ENCODE peak calls at places on chromosomes 2 and 18, in seven cellular contexts. One of them, this sample, is unnamed.

GRCh38 chr2:142234701-142235100 is 103.9 kb upstream of the LRP1B start:
- DNase-seq in cardiac muscle cell: no peak
- DNase-seq in sigmoid colon: no peak
- DNase-seq in PC-3: no peak
- DNase-seq in transverse colon: no peak
- DNase-seq in testis: no peak
- DNase-seq in esophagus squamous epithelium: no peak
- DNase-seq in this sample: peak

GRCh38 chr18:22228930-22229329 is 59.5 kb downstream of the GATA6 start:
- DNase-seq in sigmoid colon: no peak
- DNase-seq in PC-3: peak
- DNase-seq in testis: no peak
- DNase-seq in esophagus squamous epithelium: no peak
- DNase-seq in transverse colon: no peak
- DNase-seq in cardiac muscle cell: no peak
- DNase-seq in this sample: peak

GRCh38 chr2:54773233-54773632 is 49.8 kb downstream of the EML6 start:
- DNase-seq in transverse colon: no peak
- DNase-seq in cardiac muscle cell: no peak
- DNase-seq in sigmoid colon: no peak
- DNase-seq in testis: no peak
- DNase-seq in PC-3: no peak
- DNase-seq in esophagus squamous epithelium: no peak
- DNase-seq in this sample: no peak

GRCh38 chr2:118224888-118225264 is 136.6 kb downstream of the INSIG2 start:
- DNase-seq in sigmoid colon: no peak
- DNase-seq in cardiac muscle cell: no peak
- DNase-seq in testis: peak
- DNase-seq in transverse colon: no peak
- DNase-seq in esophagus squamous epithelium: no peak
- DNase-seq in PC-3: no peak
- DNase-seq in this sample: no peak

GRCh38 chr2:8337321-8337720 is 344.5 kb upstream of the ID2 start:
- DNase-seq in cardiac muscle cell: no peak
- DNase-seq in PC-3: no peak
- DNase-seq in testis: no peak
- DNase-seq in esophagus squamous epithelium: no peak
- DNase-seq in sigmoid colon: no peak
- DNase-seq in transverse colon: no peak
- DNase-seq in this sample: no peak

GRCh38 chr18:35467624-35468016 is 30.1 kb downstream of the INO80C start:
- DNase-seq in testis: no peak
- DNase-seq in sigmoid colon: no peak
- DNase-seq in PC-3: no peak
- DNase-seq in cardiac muscle cell: no peak
- DNase-seq in esophagus squamous epithelium: no peak
- DNase-seq in transverse colon: no peak
- DNase-seq in this sample: no peak

GRCh38 chr18:42525905-42526304 is 570.9 kb downstream of the PIK3C3 start:
- DNase-seq in sigmoid colon: no peak
- DNase-seq in esophagus squamous epithelium: no peak
- DNase-seq in cardiac muscle cell: no peak
- DNase-seq in PC-3: no peak
- DNase-seq in testis: no peak
- DNase-seq in transverse colon: peak
- DNase-seq in this sample: no peak

GRCh38 chr2:177602611-177603164 is 210.1 kb downstream of the AGPS start:
- DNase-seq in sigmoid colon: no peak
- DNase-seq in cardiac muscle cell: no peak
- DNase-seq in PC-3: no peak
- DNase-seq in testis: no peak
- DNase-seq in esophagus squamous epithelium: no peak
- DNase-seq in transverse colon: no peak
- DNase-seq in this sample: no peak

GRCh38 chr2:219369447-219369861 is 18.3 kb downstream of the DNPEP start:
- DNase-seq in esophagus squamous epithelium: no peak
- DNase-seq in PC-3: peak
- DNase-seq in cardiac muscle cell: peak
- DNase-seq in testis: peak
- DNase-seq in sigmoid colon: peak
- DNase-seq in transverse colon: peak
- DNase-seq in this sample: peak

GRCh38 chr18:46222710-46223360 is 118.7 kb downstream of the HAUS1 start:
- DNase-seq in sigmoid colon: no peak
- DNase-seq in esophagus squamous epithelium: no peak
- DNase-seq in cardiac muscle cell: peak
- DNase-seq in transverse colon: no peak
- DNase-seq in testis: peak
- DNase-seq in PC-3: no peak
- DNase-seq in this sample: no peak

GRCh38 chr2:153354406-153354805 is 124.2 kb downstream of the RPRM start:
- DNase-seq in cardiac muscle cell: no peak
- DNase-seq in sigmoid colon: no peak
- DNase-seq in esophagus squamous epithelium: no peak
- DNase-seq in testis: no peak
- DNase-seq in transverse colon: no peak
- DNase-seq in PC-3: peak
- DNase-seq in this sample: no peak

GRCh38 chr2:174600349-174600748 is 2.7 kb upstream of the WIPF1 start:
- DNase-seq in cardiac muscle cell: no peak
- DNase-seq in PC-3: no peak
- DNase-seq in esophagus squamous epithelium: no peak
- DNase-seq in testis: no peak
- DNase-seq in sigmoid colon: no peak
- DNase-seq in transverse colon: no peak
- DNase-seq in this sample: no peak
- H3K4me3 ChIP-seq in cardiac muscle cell: no peak
- H3K4me3 ChIP-seq in PC-3: no peak
- H3K4me3 ChIP-seq in esophagus squamous epithelium: no peak
- H3K4me3 ChIP-seq in testis: no peak
- H3K4me3 ChIP-seq in sigmoid colon: no peak
- H3K4me3 ChIP-seq in transverse colon: no peak
- H3K4me3 ChIP-seq in this sample: no peak

GRCh38 chr2:24403168-24403850 is 43.0 kb upstream of the ITSN2 start:
- DNase-seq in PC-3: no peak
- DNase-seq in esophagus squamous epithelium: no peak
- DNase-seq in testis: peak
- DNase-seq in transverse colon: no peak
- DNase-seq in cardiac muscle cell: no peak
- DNase-seq in sigmoid colon: no peak
- DNase-seq in this sample: no peak

GRCh38 chr2:24400207-24400907 is 40.0 kb upstream of the ITSN2 start:
- DNase-seq in testis: no peak
- DNase-seq in esophagus squamous epithelium: no peak
- DNase-seq in transverse colon: no peak
- DNase-seq in cardiac muscle cell: no peak
- DNase-seq in sigmoid colon: no peak
- DNase-seq in PC-3: no peak
- DNase-seq in this sample: no peak

GRCh38 chr2:24399434-24400206 is 39.3 kb upstream of the ITSN2 start:
- DNase-seq in esophagus squamous epithelium: no peak
- DNase-seq in PC-3: no peak
- DNase-seq in sigmoid colon: no peak
- DNase-seq in testis: no peak
- DNase-seq in cardiac muscle cell: no peak
- DNase-seq in transverse colon: no peak
- DNase-seq in this sample: no peak

GRCh38 chr2:24404582-24404981 is 44.2 kb upstream of the ITSN2 start:
- DNase-seq in PC-3: peak
- DNase-seq in esophagus squamous epithelium: no peak
- DNase-seq in testis: no peak
- DNase-seq in sigmoid colon: peak
- DNase-seq in transverse colon: no peak
- DNase-seq in cardiac muscle cell: peak
- DNase-seq in this sample: no peak

GRCh38 chr2:24402242-24403092 is 42.1 kb upstream of the ITSN2 start:
- DNase-seq in cardiac muscle cell: no peak
- DNase-seq in sigmoid colon: no peak
- DNase-seq in PC-3: no peak
- DNase-seq in esophagus squamous epithelium: no peak
- DNase-seq in transverse colon: peak
- DNase-seq in testis: no peak
- DNase-seq in this sample: no peak
- H3K4me3 ChIP-seq in cardiac muscle cell: no peak
- H3K4me3 ChIP-seq in sigmoid colon: peak
- H3K4me3 ChIP-seq in PC-3: peak
- H3K4me3 ChIP-seq in esophagus squamous epithelium: peak
- H3K4me3 ChIP-seq in transverse colon: peak
- H3K4me3 ChIP-seq in testis: peak
- H3K4me3 ChIP-seq in this sample: peak

DNA sequence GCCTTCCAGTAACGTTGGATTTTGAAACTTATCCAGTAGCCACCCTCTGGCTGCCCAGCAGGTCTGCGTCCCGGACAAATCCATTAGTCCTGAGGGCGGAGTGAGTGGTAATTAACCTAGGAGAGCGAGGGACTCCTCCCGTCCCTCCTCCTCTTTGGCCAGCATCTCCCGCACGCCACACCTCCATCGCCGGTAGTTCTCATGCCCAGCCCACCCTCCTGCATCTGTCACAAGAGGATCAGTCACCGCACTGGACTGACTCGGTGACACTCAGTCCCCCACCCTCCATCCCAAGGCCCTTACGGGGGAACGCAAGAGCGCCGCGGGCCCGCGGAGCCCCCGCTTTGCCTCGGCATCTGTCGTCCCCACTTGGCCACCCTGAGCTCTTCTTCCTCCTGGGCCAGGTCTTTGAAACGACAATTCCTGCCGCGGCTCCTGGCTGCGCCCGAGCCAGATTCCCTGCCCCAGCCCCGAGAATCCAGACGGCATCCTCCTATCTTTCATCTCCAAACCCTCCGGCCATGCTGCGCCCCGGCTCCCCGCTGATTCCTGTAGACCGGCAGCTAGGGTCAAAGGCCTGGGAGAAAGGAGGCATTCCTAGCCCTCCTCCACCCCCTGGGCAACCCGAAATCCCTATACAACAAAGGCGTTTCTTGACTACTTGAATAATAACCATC is 77.5 kb downstream of the EIF2AK3 start:
- DNase-seq in sigmoid colon: no peak
- DNase-seq in esophagus squamous epithelium: no peak
- DNase-seq in PC-3: no peak
- DNase-seq in cardiac muscle cell: no peak
- DNase-seq in testis: no peak
- DNase-seq in transverse colon: no peak
- DNase-seq in this sample: no peak
- H3K4me3 ChIP-seq in sigmoid colon: no peak
- H3K4me3 ChIP-seq in esophagus squamous epithelium: no peak
- H3K4me3 ChIP-seq in PC-3: no peak
- H3K4me3 ChIP-seq in cardiac muscle cell: no peak
- H3K4me3 ChIP-seq in testis: no peak
- H3K4me3 ChIP-seq in transverse colon: no peak
- H3K4me3 ChIP-seq in this sample: peak

GRCh38 chr2:236576053-236576452 is 6.4 kb downstream of the ACKR3 start:
- DNase-seq in cardiac muscle cell: no peak
- DNase-seq in esophagus squamous epithelium: no peak
- DNase-seq in testis: no peak
- DNase-seq in PC-3: no peak
- DNase-seq in transverse colon: no peak
- DNase-seq in sigmoid colon: peak
- DNase-seq in this sample: no peak
- H3K4me3 ChIP-seq in cardiac muscle cell: no peak
- H3K4me3 ChIP-seq in esophagus squamous epithelium: no peak
- H3K4me3 ChIP-seq in testis: no peak
- H3K4me3 ChIP-seq in PC-3: no peak
- H3K4me3 ChIP-seq in transverse colon: no peak
- H3K4me3 ChIP-seq in sigmoid colon: no peak
- H3K4me3 ChIP-seq in this sample: no peak

GRCh38 chr2:238552226-238552625 is 125.5 kb downstream of the ASB1 start:
- DNase-seq in transverse colon: no peak
- DNase-seq in PC-3: no peak
- DNase-seq in sigmoid colon: no peak
- DNase-seq in cardiac muscle cell: no peak
- DNase-seq in esophagus squamous epithelium: no peak
- DNase-seq in testis: no peak
- DNase-seq in this sample: no peak

GRCh38 chr2:238553159-238553558 is 126.4 kb downstream of the ASB1 start:
- DNase-seq in cardiac muscle cell: no peak
- DNase-seq in PC-3: no peak
- DNase-seq in sigmoid colon: no peak
- DNase-seq in testis: no peak
- DNase-seq in esophagus squamous epithelium: no peak
- DNase-seq in transverse colon: no peak
- DNase-seq in this sample: no peak

GRCh38 chr2:238555786-238556542 is 129.2 kb downstream of the ASB1 start:
- DNase-seq in testis: no peak
- DNase-seq in esophagus squamous epithelium: no peak
- DNase-seq in PC-3: no peak
- DNase-seq in cardiac muscle cell: no peak
- DNase-seq in sigmoid colon: no peak
- DNase-seq in transverse colon: no peak
- DNase-seq in this sample: no peak

GRCh38 chr2:238557431-238557830 is 130.7 kb downstream of the ASB1 start:
- DNase-seq in cardiac muscle cell: no peak
- DNase-seq in esophagus squamous epithelium: no peak
- DNase-seq in transverse colon: no peak
- DNase-seq in sigmoid colon: no peak
- DNase-seq in PC-3: no peak
- DNase-seq in testis: no peak
- DNase-seq in this sample: no peak

DNA sequence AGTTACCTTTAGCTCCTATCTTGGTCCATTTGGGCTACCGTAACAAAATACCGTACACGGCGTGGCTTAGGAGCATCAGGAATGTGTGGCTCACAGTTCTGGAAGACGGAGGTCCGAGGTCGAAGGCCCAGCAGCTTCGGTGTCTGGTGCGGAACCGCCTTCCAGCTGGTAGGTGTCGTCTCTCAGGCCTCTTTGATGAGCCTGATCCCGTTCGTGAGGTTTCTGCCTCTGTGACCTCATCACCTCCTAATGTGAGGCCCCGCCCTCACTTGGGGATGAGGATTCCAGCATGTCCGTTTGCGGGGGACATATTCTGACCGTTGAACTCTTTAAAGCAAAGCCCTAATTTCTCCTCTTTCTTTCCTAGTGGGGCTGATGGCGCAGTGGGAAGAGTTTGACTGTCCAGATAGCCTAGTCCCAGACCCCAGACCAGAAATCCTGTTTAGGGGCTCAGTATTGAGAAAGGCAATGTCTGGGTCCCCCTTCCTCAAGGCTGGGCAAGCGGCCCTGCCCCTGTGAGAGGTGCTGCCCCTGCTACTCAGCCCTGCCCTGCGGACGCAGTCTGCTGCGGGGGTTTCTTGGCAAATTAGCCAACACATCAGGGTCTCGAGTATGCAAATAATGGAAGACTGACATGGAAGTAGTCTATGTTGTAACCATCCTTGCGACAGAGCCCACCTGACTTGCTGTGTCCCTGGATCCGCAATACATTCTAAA is 127.9 kb downstream of the ASB1 start:
- DNase-seq in PC-3: no peak
- DNase-seq in sigmoid colon: no peak
- DNase-seq in testis: peak
- DNase-seq in cardiac muscle cell: no peak
- DNase-seq in esophagus squamous epithelium: no peak
- DNase-seq in transverse colon: no peak
- DNase-seq in this sample: no peak
- H3K4me3 ChIP-seq in PC-3: no peak
- H3K4me3 ChIP-seq in sigmoid colon: no peak
- H3K4me3 ChIP-seq in testis: peak
- H3K4me3 ChIP-seq in cardiac muscle cell: no peak
- H3K4me3 ChIP-seq in esophagus squamous epithelium: no peak
- H3K4me3 ChIP-seq in transverse colon: no peak
- H3K4me3 ChIP-seq in this sample: no peak

This sample was measured in choroid plexus epithelial cell.